ENCODE peak calls at places on chromosomes 5 and 9, in five cellular contexts. I is kidney, X is GM12865, G is astrocyte of the spinal cord, J is foreskin fibroblast. V is an unnamed sample.
A peak's percentile ranks its signal among the peaks of the same experiment; 100 is the strongest.

GRCh38 chr5:180213256-180213600 is 4.2 kb upstream of the RASGEF1C start:
- DNase-seq in I (no peak), X (no peak), G (no peak), J (no peak), V (peak; percentile 26)

GRCh38 chr5:60377826-60378225 is 322.1 kb downstream of the DEPDC1B start:
- DNase-seq in I (no peak), X (no peak), G (no peak), J (no peak), V (no peak)

GRCh38 chr5:145948921-145949320 is 12.5 kb downstream of the SH3RF2 start:
- DNase-seq in I (no peak), X (no peak), G (no peak), J (no peak), V (no peak)

GRCh38 chr9:135278586-135278985 is 191.1 kb downstream of the OLFM1 start:
- DNase-seq in I (peak; percentile 43), X (no peak), G (no peak), J (no peak), V (no peak)

GRCh38 chr9:133844876-133845658 is 106.9 kb upstream of the SARDH start:
- DNase-seq in I (peak; percentile 96), X (no peak), G (peak; percentile 51), J (peak; percentile 19), V (peak; percentile 82)

GRCh38 chr9:108040783-108041182 is 551.2 kb upstream of the KLF4 start:
- DNase-seq in I (no peak), X (no peak), G (peak; percentile 23), J (peak; percentile 60), V (no peak)

GRCh38 chr5:121954086-121954485 is 7.7 kb upstream of the SRFBP1 start:
- DNase-seq in I (peak; percentile 61), X (no peak), G (no peak), J (no peak), V (no peak)

GRCh38 chr5:39547548-39548154 is 122.9 kb upstream of the DAB2 start:
- DNase-seq in I (no peak), X (peak; percentile 21), G (peak; percentile 75), J (peak; percentile 33), V (no peak)

GRCh38 chr5:169641253-169641652 is 4.2 kb downstream of the DOCK2 start:
- DNase-seq in I (no peak), X (no peak), G (peak; percentile 36), J (no peak), V (no peak)

GRCh38 chr9:34558341-34558740 is 31.2 kb downstream of the CNTFR start:
- DNase-seq in I (no peak), X (no peak), G (no peak), J (no peak), V (no peak)

GRCh38 chr5:172769598-172770373 is 1.2 kb downstream of the DUSP1 start:
- DNase-seq in I (no peak), X (peak; percentile 29), G (peak; percentile 58), J (no peak), V (no peak)

GRCh38 chr5:81425569-81425968 is 31.6 kb upstream of the ACOT12 start:
- DNase-seq in I (no peak), X (peak; percentile 37), G (peak; percentile 64), J (no peak), V (no peak)

GRCh38 chr9:126617740-126618133 is 4.0 kb downstream of the LMX1B start:
- DNase-seq in I (no peak), X (no peak), G (no peak), J (no peak), V (no peak)

GRCh38 chr9:2085719-2086515 is 70.8 kb downstream of the SMARCA2 start:
- DNase-seq in I (no peak), X (no peak), G (peak; percentile 51), J (peak; percentile 76), V (no peak)

GRCh38 chr5:61416010-61416409 is 84.0 kb downstream of the ZSWIM6 start:
- DNase-seq in I (no peak), X (no peak), G (peak; percentile 29), J (no peak), V (no peak)

GRCh38 chr9:129895376-129896268 is 60.4 kb downstream of the USP20 start:
- DNase-seq in I (no peak), X (no peak), G (no peak), J (no peak), V (no peak)

GRCh38 chr5:95923918-95924559 is 37.6 kb downstream of the ELL2 start:
- DNase-seq in I (no peak), X (peak; percentile 84), G (no peak), J (no peak), V (no peak)

GRCh38 chr9:82491604-82492003 is 503.0 kb downstream of the SPATA31D1 start:
- DNase-seq in I (no peak), X (no peak), G (no peak), J (no peak), V (no peak)

GRCh38 chr9:82489579-82489915 is 501.0 kb downstream of the SPATA31D1 start:
- DNase-seq in I (no peak), X (no peak), G (no peak), J (no peak), V (no peak)

GRCh38 chr9:82490019-82490499 is 501.5 kb downstream of the SPATA31D1 start:
- DNase-seq in I (no peak), X (no peak), G (peak; percentile 77), J (peak; percentile 74), V (no peak)

GRCh38 chr9:82488702-82489578 is 500.4 kb downstream of the SPATA31D1 start:
- DNase-seq in I (no peak), X (peak; percentile 18), G (peak; percentile 98), J (peak; percentile 83), V (no peak)

DNA sequence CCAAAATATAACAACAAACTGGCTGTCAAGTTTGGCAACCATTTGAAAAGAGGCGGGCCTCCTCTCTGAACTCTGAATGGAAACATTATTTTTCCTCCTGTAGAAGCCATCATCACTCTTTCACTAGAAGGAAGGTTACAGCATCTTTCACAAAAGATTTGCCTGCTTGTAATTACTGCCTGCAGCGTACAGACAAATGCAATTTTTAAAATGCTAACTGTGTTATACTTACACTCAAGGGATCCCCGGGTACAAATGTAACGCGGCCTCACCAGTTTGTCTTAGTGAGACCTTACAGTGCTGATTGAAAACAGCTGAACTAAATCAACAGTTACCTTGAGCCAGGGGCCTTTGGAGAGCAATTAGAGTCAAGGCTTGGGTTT is 499.7 kb downstream of the SPATA31D1 start:
- DNase-seq in I (no peak), X (no peak), G (no peak), J (no peak), V (no peak)
- H3K4me3 ChIP-seq in I (no peak overlapping the region), X (no peak overlapping the region), G (no peak overlapping the region), J (no peak overlapping the region), V (no peak overlapping the region)

GRCh38 chr5:40677456-40677855 is 2.3 kb upstream of the PTGER4 start:
- DNase-seq in I (no peak), X (no peak), G (no peak), J (no peak), V (no peak)

GRCh38 chr5:40675396-40676133 is 4.2 kb upstream of the PTGER4 start:
- DNase-seq in I (no peak), X (no peak), G (no peak), J (no peak), V (no peak)

GRCh38 chr5:40674661-40675235 is 5.0 kb upstream of the PTGER4 start:
- DNase-seq in I (no peak), X (no peak), G (no peak), J (no peak), V (no peak)

GRCh38 chr5:40678021-40678939 is 1.4 kb upstream of the PTGER4 start:
- DNase-seq in I (no peak), X (peak; percentile 20), G (no peak), J (no peak), V (no peak)

DNA sequence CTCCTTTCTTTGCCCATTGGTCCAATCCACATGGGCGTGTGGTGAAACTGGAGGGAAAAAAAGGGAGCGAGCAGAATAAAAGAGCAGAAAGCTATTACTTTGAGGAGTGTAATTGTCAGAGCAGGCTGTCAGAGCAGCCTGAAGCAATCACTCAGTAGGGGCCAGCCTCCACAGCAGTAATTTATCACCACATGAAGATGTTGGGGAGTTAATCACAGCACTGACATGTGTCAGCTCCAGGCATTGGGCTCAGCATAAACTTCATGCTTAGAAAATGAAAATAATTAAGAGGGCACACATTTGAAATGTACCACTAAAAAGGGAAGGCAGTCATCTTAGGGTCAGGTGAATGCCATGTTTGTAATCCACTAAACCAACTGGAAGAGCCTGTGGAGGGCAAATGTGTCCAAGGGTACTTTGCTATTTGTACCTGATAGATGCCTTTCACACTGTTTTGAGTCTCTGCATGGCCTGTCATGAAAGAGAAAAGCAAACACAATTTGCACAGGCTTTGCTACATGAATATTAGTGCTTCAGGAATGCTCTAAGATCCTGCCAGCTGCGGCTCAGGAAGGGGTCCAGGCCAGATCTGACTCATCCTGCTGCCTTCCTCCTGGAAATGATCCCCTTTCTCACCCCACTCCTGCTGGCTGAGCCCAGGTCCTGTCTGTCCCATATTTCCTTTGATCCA is 2.9 kb upstream of the PTGER4 start:
- DNase-seq in I (no peak), X (no peak), G (peak; percentile 88), J (peak; percentile 78), V (no peak)
- H3K4me3 ChIP-seq in I (no peak overlapping the region), X (no peak overlapping the region), G (no peak overlapping the region), J (no peak overlapping the region), V (peak overlapping the region; percentile 88)

DNA sequence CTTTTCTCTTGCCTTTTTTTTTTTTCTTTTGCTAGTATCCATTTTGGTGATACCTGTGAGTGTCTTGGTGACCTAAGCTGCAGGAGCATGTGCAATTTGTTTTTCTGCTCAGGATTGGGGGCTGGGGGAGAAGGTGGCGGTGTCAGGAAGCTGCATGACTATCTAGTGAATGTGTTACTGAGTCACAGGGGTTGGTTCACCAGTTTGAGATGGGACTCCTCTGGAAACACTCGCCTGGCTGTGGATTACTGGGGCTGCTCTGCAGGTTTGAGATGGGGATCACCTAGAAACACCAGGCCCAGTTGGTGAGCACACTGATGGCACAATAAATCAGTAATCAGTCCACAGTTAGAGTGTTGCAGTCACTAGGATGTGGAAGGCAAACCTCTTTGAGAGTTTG is 447.9 kb downstream of the SPATA31D1 start:
- DNase-seq in I (no peak), X (no peak), G (no peak), J (no peak), V (no peak)
- H3K4me3 ChIP-seq in I (no peak overlapping the region), X (no peak overlapping the region), G (no peak overlapping the region), J (no peak overlapping the region), V (no peak overlapping the region)

DNA sequence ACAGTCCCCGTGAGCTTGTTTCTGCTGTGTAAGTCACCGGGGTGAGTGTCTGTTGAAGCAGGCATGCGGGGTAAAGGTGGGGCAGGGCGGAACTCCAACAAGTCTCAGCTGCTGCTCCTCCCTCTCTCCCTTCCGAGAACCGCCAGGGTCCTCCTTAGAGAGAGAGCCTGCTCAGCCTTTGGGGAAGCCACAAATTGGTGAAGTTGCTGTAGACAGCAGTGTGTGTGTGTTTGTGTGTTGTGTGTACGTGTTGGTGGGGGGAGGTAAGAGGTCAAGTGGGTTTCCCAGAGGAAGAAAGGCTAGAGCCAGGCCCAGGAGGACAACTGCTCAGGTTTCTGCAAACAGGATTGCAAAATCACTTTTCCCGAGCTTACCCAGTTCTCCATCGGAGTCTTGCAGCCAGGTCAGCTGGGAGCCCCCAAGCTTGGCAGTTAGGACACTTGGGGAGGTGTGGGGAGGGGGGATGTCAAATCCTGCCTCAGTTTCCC is 38.9 kb upstream of the DAB2IP start:
- DNase-seq in I (no peak), X (no peak), G (no peak), J (no peak), V (peak; percentile 73)
- H3K4me3 ChIP-seq in I (no peak overlapping the region), X (no peak overlapping the region), G (no peak overlapping the region), J (no peak overlapping the region), V (no peak overlapping the region)

DNA sequence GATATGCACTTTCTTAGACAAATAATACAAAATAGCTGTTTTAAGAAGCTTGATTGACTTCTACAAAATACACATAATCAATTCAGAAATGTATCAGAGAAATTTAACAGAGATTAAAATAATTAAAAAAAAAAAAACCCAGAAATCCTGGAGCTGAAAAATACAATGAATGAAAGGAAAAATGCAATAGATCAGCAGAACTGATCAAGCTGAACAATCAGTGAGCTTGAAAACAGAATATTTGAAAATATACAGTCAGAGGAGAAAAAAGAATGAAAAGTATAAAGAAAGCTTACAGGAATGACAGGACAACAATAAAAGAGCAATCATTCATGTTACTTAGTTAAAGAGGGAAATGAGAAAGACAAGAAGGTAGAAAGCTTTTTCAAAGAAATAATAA is 41.7 kb upstream of the IL33 start:
- DNase-seq in I (no peak), X (no peak), G (no peak), J (no peak), V (no peak)
- H3K4me3 ChIP-seq in I (no peak overlapping the region), X (no peak overlapping the region), G (no peak overlapping the region), J (no peak overlapping the region), V (no peak overlapping the region)

V was measured in upper lobe of right lung.